ENCODE peak calls at places on chromosome 1, in nine cellular contexts. H, U, K, V, N, I, F, S and B are unnamed samples.

GRCh38 chr1:7225711-7226505 is 440.7 kb downstream of the CAMTA1 start:
- DNase-seq in H (no peak), U (no peak), K (no peak), V (no peak), N (no peak), I (no peak), F (no peak), S (no peak), B (no peak)

GRCh38 chr1:201066986-201067385 is 43.5 kb upstream of the KIF21B start:
- DNase-seq in H (no peak), U (no peak), K (no peak), V (no peak), N (no peak), I (no peak), F (no peak), S (no peak), B (no peak)

GRCh38 chr1:207364622-207365021 is 43.1 kb downstream of the CD55 start:
- DNase-seq in H (no peak), U (peak; percentile 96), K (no peak), V (no peak), N (no peak), I (no peak), F (no peak), S (no peak), B (no peak)

GRCh38 chr1:102834688-102835320 is 273.5 kb downstream of the COL11A1 start:
- DNase-seq in H (no peak), U (no peak), K (no peak), V (no peak), N (no peak), I (no peak), F (peak; percentile 29), S (no peak), B (no peak)

GRCh38 chr1:116471241-116471640 is 98.2 kb downstream of the ATP1A1 start:
- DNase-seq in H (no peak), U (no peak), K (no peak), V (no peak), N (no peak), I (no peak), F (no peak), S (no peak), B (no peak)

GRCh38 chr1:231106347-231106746 is 55.5 kb upstream of the TRIM67 start:
- DNase-seq in H (no peak), U (no peak), K (no peak), V (no peak), N (no peak), I (no peak), F (peak; percentile 82), S (no peak), B (no peak)

GRCh38 chr1:143691400-143691891 is 280.3 kb downstream of the FAM72C start:
- DNase-seq in H (no peak), U (no peak), K (no peak), V (peak; percentile 14), N (no peak), I (no peak), F (peak; percentile 1), S (peak; percentile 26), B (no peak)

GRCh38 chr1:155218854-155219591 is 10.5 kb downstream of the MTX1 start:
- DNase-seq in H (peak; percentile 42), U (peak; percentile 42), K (no peak), V (no peak), N (peak; percentile 45), I (no peak), F (peak; percentile 66), S (no peak), B (no peak)

GRCh38 chr1:59664167-59664566 is 150.6 kb upstream of the HOOK1 start:
- DNase-seq in H (no peak), U (no peak), K (no peak), V (no peak), N (no peak), I (no peak), F (no peak), S (no peak), B (no peak)

GRCh38 chr1:204523605-204524215 is 7.5 kb downstream of the MDM4 start:
- DNase-seq in H (no peak), U (no peak), K (peak; percentile 42), V (no peak), N (no peak), I (no peak), F (no peak), S (no peak), B (no peak)

DNA sequence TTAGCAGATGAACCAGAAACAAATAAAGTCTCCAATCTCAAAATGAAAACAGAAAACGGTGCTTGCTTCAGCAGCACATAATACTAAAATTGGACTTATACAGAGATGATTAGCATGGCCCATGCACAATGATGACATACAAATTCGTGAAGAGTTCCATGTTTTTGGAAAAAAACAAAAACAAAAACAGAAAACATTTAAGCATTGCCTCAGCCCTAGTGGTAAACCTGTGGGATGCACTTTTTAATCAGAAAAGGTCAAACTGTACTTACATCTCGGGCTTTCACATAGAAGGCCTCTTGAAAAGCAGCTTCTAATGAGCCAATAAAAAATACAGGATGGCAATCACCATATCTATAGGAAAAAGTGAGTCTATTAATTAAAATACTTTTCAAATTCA is 159.1 kb upstream of the DMRTA2 start:
- DNase-seq in H (no peak), U (no peak), K (no peak), V (no peak), N (no peak), I (no peak), F (no peak), S (no peak), B (no peak)
- TF ChIP-seq CTCF in H (peak; percentile 14), U (no peak), K (no peak), V (no peak), N (no peak), I (no peak), F (no peak), S (no peak), B (no peak)

DNA sequence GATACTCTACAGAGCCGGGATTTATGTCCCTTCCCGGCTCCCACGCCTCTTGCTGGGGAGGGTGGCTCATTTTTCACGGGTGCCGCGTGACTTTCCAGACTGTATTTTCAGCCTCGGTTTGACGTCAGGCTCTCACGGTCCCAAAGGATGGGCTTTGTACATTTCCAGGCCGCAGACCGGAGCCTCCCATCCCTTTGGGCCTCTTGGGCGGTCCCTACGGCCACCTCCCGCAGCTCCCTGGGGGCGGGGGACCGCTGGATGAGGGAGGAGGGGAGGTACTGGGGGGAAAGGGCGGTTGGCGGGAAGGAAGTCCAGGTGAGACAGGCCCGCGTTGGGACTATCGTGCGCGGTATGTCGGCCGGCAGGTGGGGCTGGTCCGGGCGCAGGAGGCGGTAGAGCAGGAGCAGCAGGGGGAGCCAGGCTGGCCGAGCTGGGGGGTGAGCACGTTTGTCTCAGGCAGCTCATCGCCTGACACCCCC is 17.9 kb downstream of the UBL4B start:
- DNase-seq in H (peak; percentile 50), U (no peak), K (no peak), V (no peak), N (peak; percentile 70), I (no peak), F (no peak), S (no peak), B (no peak)
- TF ChIP-seq CTCF in H (no peak), U (no peak), K (no peak), V (no peak), N (no peak), I (no peak), F (no peak), S (peak; percentile 25), B (no peak)

GRCh38 chr1:222739465-222739864 is 2.5 kb downstream of the FAM177B start:
- DNase-seq in H (no peak), U (no peak), K (no peak), V (no peak), N (no peak), I (no peak), F (no peak), S (no peak), B (no peak)

GRCh38 chr1:222734740-222735139 is 2.3 kb upstream of the FAM177B start:
- DNase-seq in H (no peak), U (no peak), K (no peak), V (no peak), N (no peak), I (no peak), F (no peak), S (no peak), B (no peak)

GRCh38 chr1:222736972-222737371 is at the start of gene FAM177B:
- DNase-seq in H (no peak), U (no peak), K (peak; percentile 30), V (no peak), N (no peak), I (no peak), F (no peak), S (no peak), B (no peak)

GRCh38 chr1:222736470-222736869 is 532 bp upstream of the FAM177B start:
- DNase-seq in H (no peak), U (no peak), K (no peak), V (no peak), N (no peak), I (no peak), F (no peak), S (no peak), B (no peak)

GRCh38 chr1:222739929-222740328 is 2.9 kb downstream of the FAM177B start:
- DNase-seq in H (no peak), U (no peak), K (no peak), V (no peak), N (no peak), I (no peak), F (no peak), S (no peak), B (no peak)
- TF ChIP-seq CTCF in H (no peak), U (no peak), K (no peak), V (no peak), N (no peak), I (no peak), F (no peak), S (no peak), B (no peak)

DNA sequence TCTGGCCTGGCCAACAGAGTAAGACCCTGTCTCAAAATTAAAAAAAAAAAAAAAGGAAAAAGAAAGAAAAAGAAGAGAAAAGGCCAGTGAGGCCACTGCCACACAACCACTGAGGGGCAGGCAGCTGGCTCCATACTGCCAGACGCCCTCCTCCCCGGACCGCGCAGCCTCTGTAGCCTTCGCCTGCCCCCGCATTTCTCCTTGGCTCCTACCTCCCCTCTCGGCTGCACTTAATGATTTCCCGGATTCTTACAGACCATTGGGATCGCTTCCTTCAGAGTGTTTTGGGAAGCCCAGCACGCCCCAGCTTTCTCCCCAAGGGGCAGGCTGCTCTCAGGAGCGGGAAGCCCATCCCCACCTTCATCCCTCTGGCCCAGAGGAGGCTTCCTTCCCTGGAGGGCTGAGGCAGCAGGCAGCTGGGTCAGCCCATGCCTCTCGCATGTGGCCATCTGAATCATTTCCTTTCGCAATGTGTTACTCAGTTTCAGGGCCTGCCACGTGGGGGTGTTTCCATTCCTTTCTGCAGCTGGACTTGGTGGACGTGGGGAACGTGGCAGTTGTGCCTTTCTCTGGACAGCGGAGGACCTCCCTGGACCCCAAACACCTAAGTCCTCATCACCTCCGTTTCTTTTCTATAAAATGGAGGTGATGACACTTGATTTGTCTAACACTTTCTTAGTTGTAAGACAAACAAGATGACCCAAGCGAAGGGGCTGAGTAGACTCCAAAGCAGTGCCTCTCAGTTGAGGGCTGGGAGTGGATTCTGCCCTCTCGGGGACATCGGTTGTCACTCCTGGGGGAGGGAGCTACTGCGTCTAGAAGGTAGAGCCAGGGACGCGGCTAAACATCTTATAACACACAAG is 2.3 kb downstream of the SLC2A5 start:
- DNase-seq in H (no peak), U (no peak), K (no peak), V (peak; percentile 35), N (peak; percentile 14), I (no peak), F (peak; percentile 90), S (no peak), B (peak; percentile 55)
- TF ChIP-seq CTCF in H (no peak), U (no peak), K (no peak), V (no peak), N (no peak), I (no peak), F (no peak), S (no peak), B (no peak)